ENCODE peak calls at places on chromosomes 3 and 15, in nine cellular contexts. Y, U, S, P, M, K, F, W and O are unnamed samples.

GRCh38 chr3:154095832-154096421 is 25.3 kb upstream of the ARHGEF26 start:
- DNase-seq in M (no peak), Y (peak), K (no peak), S (no peak), F (peak), P (peak), U (no peak), W (no peak), O (no peak)

GRCh38 chr15:100889359-100890058 is 9.9 kb downstream of the ALDH1A3 start:
- DNase-seq in W (peak), Y (no peak), F (peak), U (peak), S (peak), P (no peak), M (no peak), K (peak), O (no peak)

GRCh38 chr3:82707035-82707434 is 945.6 kb upstream of the GBE1 start:
- DNase-seq in U (no peak), F (no peak), W (no peak), Y (no peak), K (no peak), S (no peak), P (no peak), M (no peak), O (no peak)

GRCh38 chr15:40630313-40630712 is 36.3 kb downstream of the KNL1 start:
- DNase-seq in S (no peak), F (no peak), P (no peak), K (no peak), U (no peak), M (no peak), Y (no peak), W (no peak), O (no peak)

GRCh38 chr15:50854594-50855490 is 53.6 kb upstream of the AP4E1 start:
- DNase-seq in F (no peak), K (no peak), S (no peak), M (no peak), Y (no peak), P (no peak), U (peak), W (no peak), O (no peak)

GRCh38 chr3:64844558-64844957 is 156.8 kb upstream of the ADAMTS9 start:
- DNase-seq in K (no peak), S (no peak), M (no peak), W (no peak), U (no peak), Y (no peak), F (no peak), P (no peak), O (no peak)

GRCh38 chr3:98657429-98657828 is 64.0 kb upstream of the CPOX start:
- DNase-seq in F (no peak), S (peak), M (no peak), W (peak), U (no peak), K (peak), P (peak), Y (peak), O (no peak)

GRCh38 chr3:87901141-87901540 is 157.7 kb downstream of the CGGBP1 start:
- DNase-seq in K (no peak), M (no peak), S (no peak), P (no peak), F (no peak), U (no peak), Y (no peak), W (no peak), O (no peak)

GRCh38 chr3:112735927-112736326 is 95.0 kb upstream of the CCDC80 start:
- DNase-seq in M (no peak), Y (no peak), F (no peak), P (no peak), W (no peak), S (no peak), U (no peak), K (no peak), O (no peak)

GRCh38 chr3:131699001-131699400 is 196.2 kb upstream of the MRPL3 start:
- DNase-seq in P (no peak), F (no peak), S (no peak), M (no peak), W (no peak), K (no peak), U (no peak), Y (no peak), O (no peak)

GRCh38 chr3:143476965-143477640 is 357.5 kb downstream of the CHST2 start:
- DNase-seq in K (no peak), P (no peak), M (no peak), U (no peak), W (no peak), S (no peak), F (no peak), Y (peak), O (no peak)

GRCh38 chr15:77419050-77419835 is 661 bp downstream of the PEAK1 start:
- DNase-seq in W (peak), F (no peak), Y (peak), P (no peak), M (no peak), K (peak), U (peak), S (peak), O (no peak)

GRCh38 chr3:98612996-98613517 is 19.6 kb upstream of the CPOX start:
- DNase-seq in M (no peak), K (peak), F (no peak), S (no peak), U (no peak), P (no peak), W (peak), Y (no peak), O (no peak)

GRCh38 chr3:195895900-195896360 is 12.4 kb downstream of the TNK2 start:
- DNase-seq in P (no peak), U (peak), K (peak), F (peak), S (peak), M (no peak), W (peak), Y (peak), O (no peak)

GRCh38 chr15:31328425-31328998 is 1.9 kb downstream of the KLF13 start:
- DNase-seq in W (peak), U (no peak), Y (no peak), M (no peak), F (no peak), P (no peak), K (no peak), S (no peak), O (no peak)

GRCh38 chr3:22496641-22497040 is 706.5 kb upstream of the UBE2E2 start:
- DNase-seq in P (no peak), S (no peak), K (no peak), M (no peak), Y (no peak), F (no peak), W (no peak), U (no peak), O (no peak)

GRCh38 chr15:78763111-78763795 is 48.0 kb downstream of the ADAMTS7 start:
- DNase-seq in K (no peak), W (peak), U (no peak), F (no peak), M (no peak), P (no peak), S (no peak), Y (no peak), O (no peak)

GRCh38 chr3:78050276-78051080 is 1010.6 kb downstream of the ROBO2 start:
- DNase-seq in K (no peak), P (no peak), S (no peak), U (no peak), Y (no peak), M (no peak), F (no peak), W (no peak), O (no peak)

GRCh38 chr3:33218446-33219174 is at the start of gene SUSD5:
- DNase-seq in W (no peak), S (no peak), K (no peak), Y (no peak), M (no peak), U (no peak), P (no peak), F (peak), O (no peak)

GRCh38 chr3:8767667-8768363 is 1.6 kb downstream of the OXTR start:
- DNase-seq in S (no peak), U (peak), K (peak), W (no peak), P (no peak), M (no peak), F (peak), Y (no peak), O (peak)

GRCh38 chr3:169150343-169150742 is 513.2 kb downstream of the MECOM start:
- DNase-seq in S (no peak), M (no peak), W (no peak), U (no peak), F (peak), K (no peak), P (no peak), Y (no peak), O (no peak)

GRCh38 chr3:140933552-140933951 is 8.1 kb upstream of the SLC25A36 start:
- DNase-seq in F (no peak), P (no peak), K (no peak), S (no peak), W (no peak), U (no peak), M (no peak), Y (no peak), O (no peak)
- TF ChIP-seq POLR2AphosphoS5 in F (no peak), P (no peak), K (no peak), S (no peak), W (no peak), U (no peak), M (no peak), Y (no peak), O (no peak)

GRCh38 chr15:65077981-65078352 is 1.4 kb downstream of the KBTBD13 start:
- DNase-seq in M (no peak), F (peak), W (peak), K (peak), U (no peak), P (peak), Y (no peak), S (peak), O (no peak)

GRCh38 chr15:65079580-65079979 is 3.0 kb downstream of the KBTBD13 start:
- DNase-seq in F (no peak), W (no peak), M (no peak), Y (no peak), K (no peak), P (no peak), U (no peak), S (no peak), O (no peak)

GRCh38 chr15:65076486-65077290 is at the start of gene KBTBD13:
- DNase-seq in S (no peak), M (no peak), P (no peak), U (no peak), K (no peak), W (no peak), F (no peak), Y (no peak), O (no peak)

GRCh38 chr15:65081270-65081669 is 4.7 kb downstream of the KBTBD13 start:
- DNase-seq in W (no peak), Y (no peak), U (no peak), P (no peak), S (peak), M (no peak), K (no peak), F (no peak), O (no peak)

GRCh38 chr15:65077291-65077980 is 890 bp downstream of the KBTBD13 start:
- DNase-seq in U (no peak), F (no peak), S (no peak), Y (no peak), W (no peak), M (no peak), K (no peak), P (no peak), O (no peak)
- H3K27ac ChIP-seq in U (no peak), F (no peak), S (no peak), Y (no peak), W (no peak), M (no peak), K (no peak), P (no peak), O (no peak)

GRCh38 chr3:38636881-38637280 is 12.6 kb downstream of the SCN5A start:
- DNase-seq in S (no peak), U (no peak), M (no peak), K (no peak), P (no peak), W (peak), Y (no peak), F (no peak), O (no peak)
- TF ChIP-seq POLR2AphosphoS5 in S (no peak), U (no peak), M (no peak), K (no peak), P (no peak), W (no peak), Y (no peak), F (no peak), O (no peak)

DNA sequence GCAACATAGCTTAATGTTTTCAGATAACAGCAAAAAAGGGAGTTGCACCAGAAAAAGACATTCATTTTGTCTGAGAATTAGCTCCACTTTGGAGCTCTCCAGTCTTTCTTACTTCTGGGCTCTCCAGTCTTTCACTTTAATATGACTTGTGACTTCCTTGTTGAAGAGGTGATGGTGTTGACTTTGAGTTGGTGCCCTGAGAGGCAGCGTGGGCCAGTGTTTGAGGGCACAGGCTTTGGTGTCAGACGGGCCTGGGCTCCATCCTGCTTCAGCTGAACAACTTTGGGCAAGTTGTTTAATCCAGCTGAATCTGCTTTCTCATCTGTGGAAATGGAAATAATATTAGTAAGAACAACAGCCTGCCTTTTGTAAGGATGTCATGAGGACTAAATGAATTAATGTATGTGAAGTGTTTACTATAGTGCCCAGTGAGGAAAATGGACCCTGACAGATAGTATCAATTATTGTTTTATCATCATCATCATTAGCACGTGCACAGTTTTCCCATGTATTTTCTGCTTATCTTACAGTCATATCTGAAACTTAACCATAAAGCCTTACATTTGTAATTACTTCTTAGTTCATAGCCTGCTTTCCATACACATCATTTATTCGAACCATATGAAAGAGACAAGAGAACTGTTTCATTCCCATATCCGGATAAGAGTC is 108.4 kb downstream of the PDE8A start:
- DNase-seq in Y (no peak), U (no peak), W (no peak), K (no peak), M (no peak), F (no peak), S (peak), P (no peak), O (no peak)
- H3K27ac ChIP-seq in Y (no peak), U (no peak), W (no peak), K (no peak), M (no peak), F (no peak), S (no peak), P (no peak), O (no peak)

DNA sequence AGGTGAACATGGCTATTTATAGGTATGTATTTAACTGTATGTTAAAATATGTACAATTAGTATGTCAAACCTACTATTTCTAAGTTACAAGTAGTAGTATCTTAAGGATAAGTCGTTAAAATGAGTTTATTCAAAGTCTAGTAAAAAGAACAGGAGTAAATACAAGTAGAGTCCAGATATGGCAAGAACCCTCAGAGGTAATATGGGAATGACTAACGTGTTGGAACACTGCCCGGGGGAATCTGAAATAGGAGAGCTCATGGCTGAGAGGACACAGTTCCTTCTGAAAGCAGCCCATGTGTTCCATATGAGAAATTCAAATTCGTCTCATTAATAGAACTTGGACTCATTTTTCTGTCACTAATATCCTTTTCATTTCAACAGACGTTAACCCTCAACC is 158.8 kb downstream of the CLSTN2 start:
- DNase-seq in P (peak), S (peak), K (peak), F (no peak), W (no peak), M (no peak), Y (no peak), U (no peak), O (no peak)
- TF ChIP-seq POLR2AphosphoS5 in P (no peak), S (no peak), K (no peak), F (no peak), W (no peak), M (no peak), Y (no peak), U (no peak), O (no peak)

GRCh38 chr3:71542548-71543370 is 40.8 kb downstream of the FOXP1 start:
- DNase-seq in M (no peak), F (peak), U (peak), K (peak), W (peak), Y (peak), S (peak), P (no peak), O (peak)
- H3K27ac ChIP-seq in M (no peak), F (no peak), U (peak), K (peak), W (peak), Y (peak), S (peak), P (no peak), O (peak)

DNA sequence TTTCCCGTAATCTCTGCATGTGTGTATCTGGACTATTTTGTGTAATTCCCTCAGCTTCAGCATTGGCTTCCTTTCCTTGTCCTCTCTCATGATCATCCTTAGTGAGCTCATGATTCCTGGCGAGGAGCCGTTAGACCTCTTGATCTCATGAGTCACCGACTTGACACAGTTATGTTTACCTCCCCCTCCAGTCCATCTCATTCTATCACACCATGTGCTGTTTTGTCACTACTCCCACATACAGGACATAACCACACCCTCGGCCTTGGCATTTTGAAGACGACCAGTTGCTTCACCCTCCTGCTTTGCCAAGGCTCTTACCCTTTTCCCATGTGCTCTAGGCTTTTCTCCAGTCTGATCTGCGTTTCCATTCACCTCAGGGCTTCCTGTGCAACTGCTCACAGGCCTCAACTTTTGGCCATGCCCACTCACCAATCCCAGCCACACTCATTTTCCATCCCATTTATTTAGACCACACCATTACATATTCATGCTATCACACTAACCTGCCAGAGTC is 41.5 kb downstream of the CP start:
- DNase-seq in W (no peak), M (peak), Y (peak), U (peak), K (peak), S (peak), P (peak), F (peak), O (peak)
- TF ChIP-seq POLR2AphosphoS5 in W (no peak), M (peak), Y (peak), U (peak), K (peak), S (peak), P (peak), F (peak), O (peak)